ENCODE peak calls at places on chromosome 12, in ten cellular contexts. C, S, D, P, G, Q, J, V, M and O are unnamed samples.
A peak's percentile ranks its signal among the peaks of the same experiment; 100 is the strongest.

GRCh38 chr12:106953352-106954260 is 2.1 kb upstream of the TMEM263 start:
- DNase-seq in J (no peak), P (no peak), V (no peak), G (no peak), C (no peak), S (no peak), D (no peak), Q (no peak), M (no peak), O (no peak)

GRCh38 chr12:76927170-76927784 is 48.5 kb upstream of the CSRP2 start:
- DNase-seq in P (no peak), Q (no peak), G (no peak), D (no peak), M (peak; percentile 34), J (no peak), S (peak; percentile 28), V (no peak), C (no peak), O (peak; percentile 43)

GRCh38 chr12:25585021-25585523 is 32.0 kb upstream of the LMNTD1 start:
- DNase-seq in J (no peak), V (no peak), M (no peak), G (no peak), C (no peak), D (no peak), P (peak; percentile 84), S (no peak), Q (peak; percentile 8), O (no peak)

GRCh38 chr12:50053583-50053982 is 3.8 kb upstream of the ASIC1 start:
- DNase-seq in M (no peak), Q (no peak), V (no peak), S (no peak), J (no peak), G (no peak), D (no peak), C (no peak), P (no peak), O (no peak)

GRCh38 chr12:6233121-6233971 is 33.1 kb downstream of the CD9 start:
- DNase-seq in V (no peak), Q (no peak), G (no peak), M (no peak), S (no peak), C (no peak), D (no peak), J (peak; percentile 81), P (no peak), O (no peak)

GRCh38 chr12:50862316-50862715 is 19.6 kb downstream of the TMPRSS12 start:
- DNase-seq in Q (no peak), G (no peak), S (no peak), V (peak; percentile 11), C (no peak), D (no peak), P (peak; percentile 4), M (no peak), J (no peak), O (no peak)

GRCh38 chr12:49296836-49297694 is 2.1 kb downstream of the PRPH start:
- DNase-seq in G (no peak), M (no peak), C (no peak), J (no peak), S (peak; percentile 43), D (no peak), Q (no peak), P (no peak), V (peak; percentile 61), O (peak; percentile 69)

GRCh38 chr12:95763809-95764253 is 26.7 kb downstream of the NTN4 start:
- DNase-seq in G (no peak), M (no peak), D (no peak), C (no peak), Q (peak; percentile 11), J (no peak), S (no peak), V (peak; percentile 37), P (peak; percentile 28), O (peak; percentile 60)

GRCh38 chr12:118582863-118583262 is 206.5 kb downstream of the SUDS3 start:
- DNase-seq in S (no peak), V (no peak), G (no peak), J (no peak), D (no peak), M (no peak), Q (no peak), C (no peak), P (no peak), O (no peak)

GRCh38 chr12:6553051-6553868 is 2.6 kb downstream of the IFFO1 start:
- DNase-seq in J (peak; percentile 76), Q (no peak), G (no peak), S (no peak), V (no peak), M (no peak), D (no peak), C (no peak), P (no peak), O (no peak)

GRCh38 chr12:12327802-12328201 is 22.2 kb downstream of the MANSC1 start:
- DNase-seq in Q (no peak), J (no peak), M (peak; percentile 21), S (no peak), C (no peak), D (no peak), P (no peak), G (no peak), V (no peak), O (peak; percentile 22)

GRCh38 chr12:14260011-14260993 is 105.2 kb upstream of the ATF7IP start:
- DNase-seq in C (no peak), P (peak; percentile 83), J (peak; percentile 83), G (peak; percentile 39), Q (peak; percentile 78), M (peak; percentile 78), V (peak; percentile 94), D (peak; percentile 66), S (peak; percentile 89), O (peak; percentile 94)

GRCh38 chr12:40192704-40193255 is 32.0 kb upstream of the LRRK2 start:
- DNase-seq in G (no peak), V (no peak), M (no peak), D (no peak), J (no peak), C (no peak), P (no peak), S (no peak), Q (no peak), O (no peak)

GRCh38 chr12:55068416-55069010 is 48.7 kb downstream of the NEUROD4 start:
- DNase-seq in Q (no peak), M (peak; percentile 29), C (no peak), D (peak; percentile 16), J (no peak), P (peak; percentile 11), G (no peak), S (no peak), V (no peak), O (peak; percentile 50)

GRCh38 chr12:126397071-126397571 is 1331.9 kb downstream of the AACS start:
- DNase-seq in V (no peak), Q (no peak), P (peak; percentile 15), M (no peak), D (no peak), S (no peak), J (peak; percentile 22), C (no peak), G (no peak), O (no peak)

GRCh38 chr12:124111006-124111405 is 138.0 kb downstream of the ZNF664 start:
- DNase-seq in C (no peak), S (no peak), P (no peak), Q (no peak), M (no peak), G (no peak), J (no peak), D (no peak), V (no peak), O (no peak)

GRCh38 chr12:74412607-74413230 is 124.9 kb upstream of the ATXN7L3B start:
- DNase-seq in Q (no peak), M (no peak), D (no peak), J (no peak), S (no peak), V (no peak), C (no peak), P (no peak), G (no peak), O (no peak)

GRCh38 chr12:74418573-74418972 is 119.1 kb upstream of the ATXN7L3B start:
- DNase-seq in M (no peak), D (no peak), S (no peak), J (no peak), Q (no peak), V (no peak), G (no peak), C (no peak), P (no peak), O (no peak)

DNA sequence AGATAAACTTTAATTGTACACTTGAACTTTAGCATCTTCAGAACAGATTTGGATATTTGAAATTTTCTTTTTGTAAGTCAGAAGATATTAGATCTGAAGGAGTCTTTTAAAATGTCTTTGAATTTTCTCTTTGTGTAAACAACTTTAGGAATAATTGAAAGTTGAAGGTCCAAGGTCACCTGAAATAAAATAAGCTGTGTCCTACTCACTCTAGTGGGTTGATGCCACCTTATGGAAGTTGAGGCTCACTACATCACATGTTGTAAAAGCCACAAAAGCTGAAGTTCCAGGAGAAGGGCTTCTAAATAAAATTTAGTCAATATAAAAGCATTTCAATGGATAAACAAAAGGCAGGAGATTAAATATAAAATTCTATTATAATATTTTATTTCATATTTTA is 122.0 kb upstream of the ATXN7L3B start:
- DNase-seq in S (no peak), M (no peak), V (no peak), Q (no peak), C (no peak), P (no peak), G (no peak), J (no peak), D (no peak), O (peak; percentile 23)
- TF ChIP-seq CTCF in S (no peak), M (peak; percentile 74), V (peak; percentile 62), Q (no peak), C (peak; percentile 40), P (peak; percentile 37), G (no peak), J (peak; percentile 60), D (peak; percentile 72), O (no peak)

DNA sequence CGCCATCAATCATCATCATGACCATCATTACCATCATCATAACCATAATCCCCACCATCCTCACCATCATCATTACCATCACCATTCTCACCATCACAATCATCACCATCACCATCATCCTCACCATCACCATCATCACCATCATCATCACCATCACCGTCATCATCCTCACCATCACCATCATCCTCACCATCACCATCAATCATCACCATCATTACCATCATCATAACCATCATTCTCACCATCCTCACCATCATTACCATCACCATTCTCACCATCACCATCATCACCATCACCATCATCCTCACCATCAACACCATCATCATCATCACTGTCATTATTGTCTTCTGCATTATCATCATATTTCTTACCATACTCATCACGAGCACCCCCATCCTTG is 245.5 kb downstream of the ADGRD1 start:
- DNase-seq in S (no peak), D (no peak), V (no peak), J (no peak), M (no peak), C (no peak), Q (no peak), G (no peak), P (no peak), O (no peak)
- TF ChIP-seq CTCF in S (no peak), D (no peak), V (no peak), J (no peak), M (no peak), C (no peak), Q (no peak), G (no peak), P (no peak), O (no peak)

GRCh38 chr12:92717202-92717601 is 14.4 kb downstream of the PLEKHG7 start:
- DNase-seq in J (no peak), Q (no peak), S (no peak), C (no peak), G (no peak), V (no peak), P (peak; percentile 7), M (no peak), D (no peak), O (peak; percentile 12)
- TF ChIP-seq CTCF in J (peak; percentile 49), Q (no peak), S (no peak), C (no peak), G (peak; percentile 23), V (peak; percentile 42), P (peak; percentile 43), M (peak; percentile 35), D (no peak), O (no peak)

GRCh38 chr12:4899361-4899760 is 10.3 kb upstream of the KCNA1 start:
- DNase-seq in Q (no peak), P (no peak), J (no peak), M (no peak), D (no peak), G (no peak), S (no peak), V (no peak), C (no peak), O (no peak)
- TF ChIP-seq CTCF in Q (no peak), P (no peak), J (no peak), M (peak; percentile 26), D (peak; percentile 40), G (no peak), S (no peak), V (no peak), C (no peak), O (no peak)